ENCODE peak calls at places on chromosomes 2 and 18, in ten cellular contexts. One of them, this sample, is unnamed.

GRCh38 chr2:83899271-83899670 is 559.8 kb downstream of the SUCLG1 start:
- DNase-seq in epithelial cell of esophagus: peak; percentile 65
- DNase-seq in adrenal gland: no peak
- DNase-seq in IMR-90: no peak
- DNase-seq in upper lobe of right lung: no peak
- DNase-seq in transverse colon: no peak
- DNase-seq in NB4: no peak
- DNase-seq in left ventricle myocardium inferior: no peak
- DNase-seq in HL-60: no peak
- DNase-seq in CD8-positive, alpha-beta memory T cell: no peak
- DNase-seq in this sample: no peak

GRCh38 chr2:224885836-224886547 is 156.3 kb downstream of the DOCK10 start:
- DNase-seq in epithelial cell of esophagus: peak; percentile 94
- DNase-seq in adrenal gland: no peak
- DNase-seq in IMR-90: peak; percentile 93
- DNase-seq in upper lobe of right lung: no peak
- DNase-seq in transverse colon: no peak
- DNase-seq in NB4: peak; percentile 75
- DNase-seq in left ventricle myocardium inferior: no peak
- DNase-seq in HL-60: peak; percentile 47
- DNase-seq in CD8-positive, alpha-beta memory T cell: no peak
- DNase-seq in this sample: no peak

GRCh38 chr2:168050377-168050776 is 197.0 kb downstream of the STK39 start:
- DNase-seq in epithelial cell of esophagus: no peak
- DNase-seq in adrenal gland: no peak
- DNase-seq in IMR-90: no peak
- DNase-seq in upper lobe of right lung: no peak
- DNase-seq in transverse colon: no peak
- DNase-seq in NB4: no peak
- DNase-seq in left ventricle myocardium inferior: no peak
- DNase-seq in HL-60: no peak
- DNase-seq in CD8-positive, alpha-beta memory T cell: no peak
- DNase-seq in this sample: no peak

GRCh38 chr2:3173031-3173430 is 204.6 kb downstream of the EIPR1 start:
- DNase-seq in epithelial cell of esophagus: no peak
- DNase-seq in adrenal gland: no peak
- DNase-seq in IMR-90: no peak
- DNase-seq in upper lobe of right lung: peak; percentile 35
- DNase-seq in transverse colon: no peak
- DNase-seq in NB4: no peak
- DNase-seq in left ventricle myocardium inferior: no peak
- DNase-seq in HL-60: no peak
- DNase-seq in CD8-positive, alpha-beta memory T cell: no peak
- DNase-seq in this sample: no peak

GRCh38 chr2:60641866-60642788 is 88.7 kb upstream of the BCL11A start:
- DNase-seq in epithelial cell of esophagus: peak; percentile 72
- DNase-seq in adrenal gland: peak; percentile 38
- DNase-seq in IMR-90: peak; percentile 49
- DNase-seq in upper lobe of right lung: no peak
- DNase-seq in transverse colon: peak; percentile 13
- DNase-seq in NB4: peak; percentile 72
- DNase-seq in left ventricle myocardium inferior: no peak
- DNase-seq in HL-60: peak; percentile 26
- DNase-seq in CD8-positive, alpha-beta memory T cell: no peak
- DNase-seq in this sample: no peak

GRCh38 chr2:21501344-21502027 is 377.7 kb downstream of the TDRD15 start:
- DNase-seq in epithelial cell of esophagus: no peak
- DNase-seq in adrenal gland: no peak
- DNase-seq in IMR-90: no peak
- DNase-seq in upper lobe of right lung: no peak
- DNase-seq in transverse colon: no peak
- DNase-seq in NB4: no peak
- DNase-seq in left ventricle myocardium inferior: no peak
- DNase-seq in HL-60: no peak
- DNase-seq in CD8-positive, alpha-beta memory T cell: no peak
- DNase-seq in this sample: no peak

GRCh38 chr18:75827781-75828274 is 400.3 kb upstream of the SMIM21 start:
- DNase-seq in epithelial cell of esophagus: no peak
- DNase-seq in adrenal gland: no peak
- DNase-seq in IMR-90: no peak
- DNase-seq in upper lobe of right lung: no peak
- DNase-seq in transverse colon: no peak
- DNase-seq in NB4: no peak
- DNase-seq in left ventricle myocardium inferior: no peak
- DNase-seq in HL-60: no peak
- DNase-seq in CD8-positive, alpha-beta memory T cell: no peak
- DNase-seq in this sample: no peak

GRCh38 chr18:63120541-63121059 is 199.0 kb downstream of the BCL2 start:
- DNase-seq in epithelial cell of esophagus: no peak
- DNase-seq in adrenal gland: no peak
- DNase-seq in IMR-90: no peak
- DNase-seq in upper lobe of right lung: no peak
- DNase-seq in transverse colon: no peak
- DNase-seq in NB4: no peak
- DNase-seq in left ventricle myocardium inferior: no peak
- DNase-seq in HL-60: no peak
- DNase-seq in CD8-positive, alpha-beta memory T cell: no peak
- DNase-seq in this sample: no peak

GRCh38 chr2:239302808-239303557 is 97.8 kb downstream of the HDAC4 start:
- DNase-seq in epithelial cell of esophagus: no peak
- DNase-seq in adrenal gland: peak; percentile 25
- DNase-seq in IMR-90: no peak
- DNase-seq in upper lobe of right lung: peak; percentile 64
- DNase-seq in transverse colon: peak; percentile 25
- DNase-seq in NB4: no peak
- DNase-seq in left ventricle myocardium inferior: peak; percentile 13
- DNase-seq in HL-60: peak; percentile 43
- DNase-seq in CD8-positive, alpha-beta memory T cell: no peak
- DNase-seq in this sample: peak; percentile 71

GRCh38 chr2:239302083-239302807 is 98.6 kb downstream of the HDAC4 start:
- DNase-seq in epithelial cell of esophagus: no peak
- DNase-seq in adrenal gland: peak; percentile 78
- DNase-seq in IMR-90: no peak
- DNase-seq in upper lobe of right lung: peak; percentile 49
- DNase-seq in transverse colon: peak; percentile 7
- DNase-seq in NB4: no peak
- DNase-seq in left ventricle myocardium inferior: peak; percentile 13
- DNase-seq in HL-60: no peak
- DNase-seq in CD8-positive, alpha-beta memory T cell: no peak
- DNase-seq in this sample: peak; percentile 75

GRCh38 chr2:239305222-239305575 is 95.6 kb downstream of the HDAC4 start:
- DNase-seq in epithelial cell of esophagus: no peak
- DNase-seq in adrenal gland: no peak
- DNase-seq in IMR-90: no peak
- DNase-seq in upper lobe of right lung: no peak
- DNase-seq in transverse colon: peak; percentile 7
- DNase-seq in NB4: no peak
- DNase-seq in left ventricle myocardium inferior: no peak
- DNase-seq in HL-60: no peak
- DNase-seq in CD8-positive, alpha-beta memory T cell: no peak
- DNase-seq in this sample: peak; percentile 50

GRCh38 chr2:239304533-239305221 is 96.1 kb downstream of the HDAC4 start:
- DNase-seq in epithelial cell of esophagus: no peak
- DNase-seq in adrenal gland: no peak
- DNase-seq in IMR-90: no peak
- DNase-seq in upper lobe of right lung: peak; percentile 47
- DNase-seq in transverse colon: peak; percentile 11
- DNase-seq in NB4: no peak
- DNase-seq in left ventricle myocardium inferior: no peak
- DNase-seq in HL-60: no peak
- DNase-seq in CD8-positive, alpha-beta memory T cell: no peak
- DNase-seq in this sample: peak; percentile 62

DNA sequence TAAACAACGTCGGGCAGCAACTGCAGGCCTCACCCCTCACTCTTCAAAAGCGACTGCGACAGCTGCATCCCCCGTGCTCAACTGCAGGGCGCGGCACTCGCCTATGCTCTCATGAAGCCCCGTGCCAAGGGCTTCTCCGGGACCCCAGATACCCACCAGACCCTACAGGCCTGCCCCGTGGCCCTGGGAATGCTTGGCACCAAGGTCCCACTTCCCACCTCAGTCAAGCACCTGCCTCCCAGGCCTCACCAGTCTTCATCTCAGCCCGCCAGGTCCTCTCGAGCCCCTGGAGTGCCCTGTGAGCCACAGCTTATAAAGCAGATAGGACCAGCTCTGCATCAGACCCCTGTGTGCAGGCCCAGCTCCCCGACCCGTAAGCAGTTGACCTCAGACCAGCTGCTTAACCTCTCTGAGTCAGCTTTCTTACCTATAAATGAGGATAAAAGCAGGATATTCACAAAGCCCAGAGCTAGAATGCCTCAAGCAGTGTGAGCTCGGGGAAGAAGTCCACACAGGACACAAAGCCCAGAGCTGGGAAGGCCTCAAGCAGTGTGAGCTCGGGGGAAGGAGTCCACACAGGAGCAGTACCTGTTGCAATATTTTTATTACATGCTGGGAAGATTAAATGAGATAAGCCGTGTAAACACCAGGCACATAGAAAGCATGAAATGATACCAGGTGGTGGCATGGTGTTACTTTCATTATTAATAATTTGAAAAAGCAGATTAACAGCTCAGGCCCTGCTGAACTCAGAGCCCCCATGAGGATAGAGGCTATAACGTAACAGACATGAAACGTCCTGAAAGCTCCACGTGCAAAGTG is 96.9 kb downstream of the HDAC4 start:
- DNase-seq in epithelial cell of esophagus: no peak
- DNase-seq in adrenal gland: no peak
- DNase-seq in IMR-90: no peak
- DNase-seq in upper lobe of right lung: peak; percentile 46
- DNase-seq in transverse colon: peak; percentile 18
- DNase-seq in NB4: no peak
- DNase-seq in left ventricle myocardium inferior: no peak
- DNase-seq in HL-60: no peak
- DNase-seq in CD8-positive, alpha-beta memory T cell: no peak
- DNase-seq in this sample: peak; percentile 49
- H3K4me3 ChIP-seq in epithelial cell of esophagus: no peak overlapping the region
- H3K4me3 ChIP-seq in adrenal gland: no peak overlapping the region
- H3K4me3 ChIP-seq in IMR-90: no peak overlapping the region
- H3K4me3 ChIP-seq in upper lobe of right lung: no peak overlapping the region
- H3K4me3 ChIP-seq in transverse colon: no peak overlapping the region
- H3K4me3 ChIP-seq in NB4: no peak overlapping the region
- H3K4me3 ChIP-seq in left ventricle myocardium inferior: peak overlapping the region; percentile 20
- H3K4me3 ChIP-seq in HL-60: no peak overlapping the region
- H3K4me3 ChIP-seq in CD8-positive, alpha-beta memory T cell: no peak overlapping the region
- H3K4me3 ChIP-seq in this sample: no peak overlapping the region

DNA sequence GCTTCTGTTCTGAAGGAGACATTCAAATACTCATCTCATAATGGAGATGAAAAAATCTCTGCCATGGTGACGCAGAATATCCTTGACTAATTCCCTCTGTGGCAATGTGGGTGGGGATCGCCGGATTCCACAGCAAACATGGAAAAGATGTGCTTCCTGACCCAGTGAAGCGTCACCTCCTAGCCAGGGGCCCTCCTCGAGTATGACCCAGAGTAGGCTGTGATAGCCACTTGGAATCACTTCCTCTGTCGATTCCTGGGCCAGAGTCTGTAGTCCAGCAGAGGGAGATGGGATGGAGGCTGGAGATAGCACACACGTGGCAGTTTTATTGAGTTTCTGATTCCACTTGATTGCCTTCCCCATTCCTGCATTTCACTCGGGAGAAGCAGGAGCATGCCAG is 36.8 kb downstream of the DRC1 start:
- DNase-seq in epithelial cell of esophagus: peak; percentile 42
- DNase-seq in adrenal gland: no peak
- DNase-seq in IMR-90: peak; percentile 13
- DNase-seq in upper lobe of right lung: no peak
- DNase-seq in transverse colon: no peak
- DNase-seq in NB4: no peak
- DNase-seq in left ventricle myocardium inferior: no peak
- DNase-seq in HL-60: no peak
- DNase-seq in CD8-positive, alpha-beta memory T cell: no peak
- DNase-seq in this sample: no peak
- H3K4me3 ChIP-seq in epithelial cell of esophagus: no peak overlapping the region
- H3K4me3 ChIP-seq in adrenal gland: no peak overlapping the region
- H3K4me3 ChIP-seq in IMR-90: no peak overlapping the region
- H3K4me3 ChIP-seq in upper lobe of right lung: no peak overlapping the region
- H3K4me3 ChIP-seq in transverse colon: no peak overlapping the region
- H3K4me3 ChIP-seq in NB4: no peak overlapping the region
- H3K4me3 ChIP-seq in left ventricle myocardium inferior: no peak overlapping the region
- H3K4me3 ChIP-seq in HL-60: no peak overlapping the region
- H3K4me3 ChIP-seq in CD8-positive, alpha-beta memory T cell: no peak overlapping the region
- H3K4me3 ChIP-seq in this sample: no peak overlapping the region

GRCh38 chr2:85937069-85937439 is 48.3 kb upstream of the ST3GAL5 start:
- DNase-seq in epithelial cell of esophagus: no peak
- DNase-seq in adrenal gland: no peak
- DNase-seq in IMR-90: no peak
- DNase-seq in upper lobe of right lung: no peak
- DNase-seq in transverse colon: no peak
- DNase-seq in NB4: no peak
- DNase-seq in left ventricle myocardium inferior: no peak
- DNase-seq in HL-60: no peak
- DNase-seq in CD8-positive, alpha-beta memory T cell: no peak
- DNase-seq in this sample: no peak

GRCh38 chr2:85935170-85935745 is 46.5 kb upstream of the ST3GAL5 start:
- DNase-seq in epithelial cell of esophagus: no peak
- DNase-seq in adrenal gland: no peak
- DNase-seq in IMR-90: no peak
- DNase-seq in upper lobe of right lung: no peak
- DNase-seq in transverse colon: no peak
- DNase-seq in NB4: no peak
- DNase-seq in left ventricle myocardium inferior: no peak
- DNase-seq in HL-60: no peak
- DNase-seq in CD8-positive, alpha-beta memory T cell: no peak
- DNase-seq in this sample: no peak

GRCh38 chr2:85935746-85936208 is 47.0 kb upstream of the ST3GAL5 start:
- DNase-seq in epithelial cell of esophagus: peak; percentile 62
- DNase-seq in adrenal gland: peak; percentile 61
- DNase-seq in IMR-90: peak; percentile 71
- DNase-seq in upper lobe of right lung: no peak
- DNase-seq in transverse colon: no peak
- DNase-seq in NB4: no peak
- DNase-seq in left ventricle myocardium inferior: no peak
- DNase-seq in HL-60: no peak
- DNase-seq in CD8-positive, alpha-beta memory T cell: no peak
- DNase-seq in this sample: no peak

GRCh38 chr2:85936421-85937068 is 47.8 kb upstream of the ST3GAL5 start:
- DNase-seq in epithelial cell of esophagus: no peak
- DNase-seq in adrenal gland: peak; percentile 74
- DNase-seq in IMR-90: no peak
- DNase-seq in upper lobe of right lung: peak; percentile 74
- DNase-seq in transverse colon: no peak
- DNase-seq in NB4: no peak
- DNase-seq in left ventricle myocardium inferior: no peak
- DNase-seq in HL-60: no peak
- DNase-seq in CD8-positive, alpha-beta memory T cell: no peak
- DNase-seq in this sample: no peak

DNA sequence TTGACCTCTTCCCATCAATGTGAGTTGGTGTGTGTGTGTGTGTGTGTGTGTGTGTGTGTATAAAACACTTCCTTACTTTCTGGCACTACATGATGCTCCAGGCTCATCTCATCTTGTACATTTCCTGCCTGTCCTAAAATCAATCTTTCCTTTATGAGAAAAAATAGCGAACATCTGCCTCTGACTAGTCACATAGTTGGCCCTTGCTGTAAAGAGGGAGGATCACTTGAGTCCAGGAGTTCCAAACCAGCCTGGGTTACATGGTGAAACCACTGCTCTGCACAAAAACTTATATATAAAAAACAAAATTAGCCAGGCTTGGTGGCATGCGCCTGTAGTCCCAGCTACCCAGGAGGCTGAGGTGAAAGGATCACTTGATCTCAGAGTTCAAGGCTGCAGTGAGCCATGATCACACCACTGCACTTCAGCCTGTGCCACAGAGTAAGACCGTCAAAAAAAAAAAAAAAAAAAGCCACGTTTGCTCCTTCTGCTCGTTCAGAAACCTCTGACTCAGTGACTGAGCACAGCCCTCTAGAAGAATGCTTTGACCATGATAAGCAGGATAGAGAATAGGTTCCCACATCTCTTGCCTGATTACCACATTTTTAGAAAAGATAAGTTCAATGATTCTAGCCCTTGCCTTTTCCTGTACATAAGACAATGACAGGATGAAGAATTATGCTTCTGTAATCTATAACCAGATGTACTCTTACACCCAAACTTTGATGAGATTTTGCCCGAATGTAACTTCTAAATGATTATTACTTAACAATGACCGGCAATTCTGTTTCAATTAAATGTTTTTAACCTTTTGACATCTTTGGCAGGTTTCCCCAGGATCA is 45.2 kb upstream of the ST3GAL5 start:
- DNase-seq in epithelial cell of esophagus: peak; percentile 79
- DNase-seq in adrenal gland: peak; percentile 67
- DNase-seq in IMR-90: peak; percentile 92
- DNase-seq in upper lobe of right lung: no peak
- DNase-seq in transverse colon: no peak
- DNase-seq in NB4: no peak
- DNase-seq in left ventricle myocardium inferior: no peak
- DNase-seq in HL-60: no peak
- DNase-seq in CD8-positive, alpha-beta memory T cell: no peak
- DNase-seq in this sample: no peak
- H3K4me3 ChIP-seq in epithelial cell of esophagus: no peak overlapping the region
- H3K4me3 ChIP-seq in adrenal gland: no peak overlapping the region
- H3K4me3 ChIP-seq in IMR-90: no peak overlapping the region
- H3K4me3 ChIP-seq in upper lobe of right lung: no peak overlapping the region
- H3K4me3 ChIP-seq in transverse colon: no peak overlapping the region
- H3K4me3 ChIP-seq in NB4: no peak overlapping the region
- H3K4me3 ChIP-seq in left ventricle myocardium inferior: no peak overlapping the region
- H3K4me3 ChIP-seq in HL-60: no peak overlapping the region
- H3K4me3 ChIP-seq in CD8-positive, alpha-beta memory T cell: no peak overlapping the region
- H3K4me3 ChIP-seq in this sample: no peak overlapping the region

GRCh38 chr2:171318463-171318934 is 115.3 kb downstream of the METTL8 start:
- DNase-seq in epithelial cell of esophagus: no peak
- DNase-seq in adrenal gland: peak; percentile 50
- DNase-seq in IMR-90: peak; percentile 28
- DNase-seq in upper lobe of right lung: no peak
- DNase-seq in transverse colon: peak; percentile 31
- DNase-seq in NB4: no peak
- DNase-seq in left ventricle myocardium inferior: no peak
- DNase-seq in HL-60: no peak
- DNase-seq in CD8-positive, alpha-beta memory T cell: no peak
- DNase-seq in this sample: no peak

GRCh38 chr2:171320208-171320621 is 113.6 kb downstream of the METTL8 start:
- DNase-seq in epithelial cell of esophagus: no peak
- DNase-seq in adrenal gland: no peak
- DNase-seq in IMR-90: no peak
- DNase-seq in upper lobe of right lung: no peak
- DNase-seq in transverse colon: no peak
- DNase-seq in NB4: no peak
- DNase-seq in left ventricle myocardium inferior: no peak
- DNase-seq in HL-60: no peak
- DNase-seq in CD8-positive, alpha-beta memory T cell: no peak
- DNase-seq in this sample: no peak

GRCh38 chr2:171317492-171318125 is 116.2 kb downstream of the METTL8 start:
- DNase-seq in epithelial cell of esophagus: no peak
- DNase-seq in adrenal gland: no peak
- DNase-seq in IMR-90: no peak
- DNase-seq in upper lobe of right lung: no peak
- DNase-seq in transverse colon: no peak
- DNase-seq in NB4: no peak
- DNase-seq in left ventricle myocardium inferior: no peak
- DNase-seq in HL-60: no peak
- DNase-seq in CD8-positive, alpha-beta memory T cell: no peak
- DNase-seq in this sample: no peak

GRCh38 chr2:171320731-171321130 is 113.1 kb downstream of the METTL8 start:
- DNase-seq in epithelial cell of esophagus: no peak
- DNase-seq in adrenal gland: no peak
- DNase-seq in IMR-90: no peak
- DNase-seq in upper lobe of right lung: no peak
- DNase-seq in transverse colon: no peak
- DNase-seq in NB4: no peak
- DNase-seq in left ventricle myocardium inferior: no peak
- DNase-seq in HL-60: no peak
- DNase-seq in CD8-positive, alpha-beta memory T cell: no peak
- DNase-seq in this sample: no peak

DNA sequence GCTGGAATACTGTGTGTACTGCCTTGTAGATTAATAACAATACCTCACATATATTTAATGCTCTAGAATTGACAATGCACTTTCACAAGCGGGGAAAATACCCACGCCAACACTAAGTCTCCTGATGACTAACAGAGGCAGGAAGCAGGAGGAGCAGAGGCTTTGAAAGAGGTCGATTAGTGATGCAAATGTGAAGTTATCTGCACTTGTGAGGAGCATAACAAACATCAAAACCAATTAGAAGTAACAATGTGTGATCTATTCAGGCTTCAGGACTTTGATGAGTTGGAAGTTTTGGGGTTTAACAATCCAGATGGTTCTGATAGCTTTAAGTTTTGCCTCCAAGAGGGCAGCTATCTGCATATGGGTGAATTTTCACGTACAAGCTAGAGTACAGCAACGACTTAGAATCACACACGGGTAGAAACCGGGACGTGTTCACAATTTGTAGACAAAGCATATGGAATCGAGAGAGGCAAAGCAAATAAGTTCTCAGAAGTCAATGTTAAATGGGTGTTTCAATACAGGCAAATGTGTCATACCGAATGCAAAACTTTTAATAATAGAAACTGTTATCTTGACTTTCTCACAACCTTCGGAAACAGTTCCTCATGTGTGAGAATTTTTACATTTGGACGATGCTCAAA is 114.5 kb downstream of the METTL8 start:
- DNase-seq in epithelial cell of esophagus: peak; percentile 73
- DNase-seq in adrenal gland: no peak
- DNase-seq in IMR-90: peak; percentile 68
- DNase-seq in upper lobe of right lung: no peak
- DNase-seq in transverse colon: no peak
- DNase-seq in NB4: no peak
- DNase-seq in left ventricle myocardium inferior: no peak
- DNase-seq in HL-60: no peak
- DNase-seq in CD8-positive, alpha-beta memory T cell: peak; percentile 53
- DNase-seq in this sample: no peak
- H3K4me3 ChIP-seq in epithelial cell of esophagus: no peak overlapping the region
- H3K4me3 ChIP-seq in adrenal gland: no peak overlapping the region
- H3K4me3 ChIP-seq in IMR-90: no peak overlapping the region
- H3K4me3 ChIP-seq in upper lobe of right lung: no peak overlapping the region
- H3K4me3 ChIP-seq in transverse colon: no peak overlapping the region
- H3K4me3 ChIP-seq in NB4: no peak overlapping the region
- H3K4me3 ChIP-seq in left ventricle myocardium inferior: no peak overlapping the region
- H3K4me3 ChIP-seq in HL-60: no peak overlapping the region
- H3K4me3 ChIP-seq in CD8-positive, alpha-beta memory T cell: peak overlapping the region; percentile 44
- H3K4me3 ChIP-seq in this sample: no peak overlapping the region